ENCODE peak calls at places on chromosome 7, in eight cellular contexts. D is stomach, T is sigmoid colon, J is esophagus muscularis mucosa, N is prostate gland, K is spleen, V is K562, X is HCT116. R is an unnamed sample.

GRCh38 chr7:93232673-93233018 is 480 bp downstream of the VPS50 start:
- DNase-seq in K (no peak), X (no peak), V (peak; percentile 33), T (no peak), N (no peak), J (no peak), D (no peak), R (no peak)

GRCh38 chr7:3598855-3599254 is 297.8 kb downstream of the SDK1 start:
- DNase-seq in D (no peak), K (no peak), T (no peak), X (no peak), N (no peak), J (no peak), V (no peak), R (no peak)

GRCh38 chr7:561631-562393 is 42.2 kb upstream of the PDGFA start:
- DNase-seq in V (no peak), T (no peak), X (no peak), J (no peak), K (peak; percentile 87), D (no peak), N (no peak), R (peak; percentile 83)

GRCh38 chr7:150404785-150405583 is 25.9 kb downstream of the ZNF775 start:
- DNase-seq in V (peak; percentile 96), K (peak; percentile 96), T (peak; percentile 96), X (peak; percentile 60), N (peak; percentile 75), J (peak; percentile 96), D (peak; percentile 91), R (peak; percentile 89)

GRCh38 chr7:75563171-75563570 is 71.1 kb downstream of the SPDYE5 start:
- DNase-seq in D (no peak), X (no peak), T (no peak), K (no peak), N (no peak), V (no peak), J (no peak), R (no peak)

GRCh38 chr7:70836946-70837345 is 295.0 kb upstream of the GALNT17 start:
- DNase-seq in D (no peak), N (no peak), T (no peak), X (no peak), V (no peak), J (peak; percentile 85), K (no peak), R (no peak)

GRCh38 chr7:89681448-89681847 is 472.8 kb upstream of the STEAP1 start:
- DNase-seq in X (no peak), T (no peak), D (no peak), J (no peak), V (no peak), N (peak; percentile 4), K (no peak), R (no peak)

GRCh38 chr7:95840953-95841950 is 68.9 kb downstream of the DYNC1I1 start:
- DNase-seq in K (no peak), V (peak; percentile 46), D (no peak), J (no peak), T (no peak), N (no peak), X (peak; percentile 8), R (no peak)

GRCh38 chr7:114889646-114890285 is 32.1 kb upstream of the MDFIC start:
- DNase-seq in T (no peak), J (no peak), N (no peak), K (no peak), X (peak; percentile 97), V (no peak), D (no peak), R (no peak)

GRCh38 chr7:16695621-16696237 is 49.7 kb downstream of the BZW2 start:
- DNase-seq in K (no peak), T (no peak), V (peak; percentile 48), X (peak; percentile 48), D (peak; percentile 37), J (no peak), N (peak; percentile 51), R (no peak)

GRCh38 chr7:66894463-66895080 is 26.5 kb upstream of the TMEM248 start:
- DNase-seq in D (no peak), T (no peak), V (no peak), N (no peak), K (no peak), J (no peak), X (no peak), R (no peak)

GRCh38 chr7:135712796-135713195 is 15.2 kb downstream of the SLC13A4 start:
- DNase-seq in X (no peak), V (no peak), K (no peak), T (no peak), J (no peak), N (no peak), D (no peak), R (no peak)

GRCh38 chr7:157875230-157876179 is 538.7 kb downstream of the DNAJB6 start:
- DNase-seq in N (no peak), V (peak; percentile 68), K (peak; percentile 81), D (peak; percentile 57), T (no peak), X (peak; percentile 23), J (no peak), R (no peak)

GRCh38 chr7:70271617-70272081 is 673.4 kb downstream of the AUTS2 start:
- DNase-seq in T (no peak), D (no peak), J (no peak), V (no peak), K (no peak), N (peak; percentile 4), X (no peak), R (no peak)

GRCh38 chr7:801940-802364 is 30.3 kb upstream of the SUN1 start:
- DNase-seq in N (no peak), V (no peak), J (no peak), T (peak; percentile 88), X (no peak), K (peak; percentile 70), D (peak; percentile 76), R (peak; percentile 93)

GRCh38 chr7:97187067-97187466 is 69.6 kb downstream of the SDHAF3 start:
- DNase-seq in T (no peak), K (no peak), N (no peak), J (no peak), V (peak; percentile 43), D (no peak), X (no peak), R (no peak)

GRCh38 chr7:155667241-155667849 is 22.9 kb downstream of the RBM33 start:
- DNase-seq in K (no peak), J (no peak), N (no peak), D (no peak), X (no peak), V (no peak), T (no peak), R (no peak)
- TF ChIP-seq POLR2AphosphoS5 in K (no peak), J (no peak), N (no peak), D (no peak), X (no peak), V (no peak), T (no peak), R (no peak)

GRCh38 chr7:130932667-130933432 is 198.8 kb upstream of the KLF14 start:
- DNase-seq in X (no peak), N (no peak), J (peak; percentile 53), V (no peak), K (no peak), D (no peak), T (no peak), R (no peak)

GRCh38 chr7:130930710-130931109 is 196.7 kb upstream of the KLF14 start:
- DNase-seq in J (no peak), D (no peak), V (no peak), K (no peak), X (no peak), N (no peak), T (no peak), R (no peak)

GRCh38 chr7:130932088-130932487 is 198.1 kb upstream of the KLF14 start:
- DNase-seq in N (no peak), X (no peak), T (no peak), D (no peak), V (no peak), J (no peak), K (no peak), R (no peak)

GRCh38 chr7:130927564-130927963 is 193.6 kb upstream of the KLF14 start:
- DNase-seq in X (no peak), J (peak; percentile 70), N (no peak), D (no peak), K (no peak), V (no peak), T (no peak), R (no peak)

DNA sequence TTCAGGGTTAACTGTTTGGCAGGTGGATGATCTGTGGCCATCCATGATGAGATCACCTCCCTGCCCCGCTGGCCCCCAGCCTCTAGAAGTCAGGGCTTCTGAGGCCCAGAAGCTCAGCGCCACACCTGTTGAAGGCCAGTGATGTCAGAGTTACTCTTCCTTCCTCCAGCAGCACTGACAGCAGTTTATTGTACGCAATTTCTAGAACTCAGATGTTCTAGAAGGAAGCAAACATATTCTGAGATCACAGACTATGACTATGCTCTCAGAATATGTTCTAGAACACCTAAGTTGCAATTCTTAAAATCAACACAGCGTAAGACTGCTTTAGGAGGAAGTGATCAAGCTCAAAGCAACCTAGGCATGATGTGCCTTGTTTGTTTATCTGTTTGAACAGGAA is 196.3 kb upstream of the KLF14 start:
- DNase-seq in X (no peak), V (peak; percentile 36), N (no peak), T (no peak), D (no peak), J (peak; percentile 68), K (peak; percentile 88), R (no peak)
- TF ChIP-seq POLR2A in X (no peak), V (no peak), N (peak; percentile 27), T (no peak), D (no peak), J (no peak), K (no peak), R (no peak)

GRCh38 chr7:63087575-63088190 is 911.0 kb upstream of the ZNF722 start:
- DNase-seq in J (no peak), V (no peak), T (no peak), X (no peak), K (no peak), N (no peak), D (no peak), R (no peak)
- H3K4me1 ChIP-seq in J (no peaks in the 10 kb centered on the region), V (no peaks in the 10 kb centered on the region), T (no peaks in the 10 kb centered on the region), X (no peaks in the 10 kb centered on the region), K (no peaks in the 10 kb centered on the region), N (no peaks in the 10 kb centered on the region), D (no peaks in the 10 kb centered on the region), R (no peaks in the 10 kb centered on the region)

DNA sequence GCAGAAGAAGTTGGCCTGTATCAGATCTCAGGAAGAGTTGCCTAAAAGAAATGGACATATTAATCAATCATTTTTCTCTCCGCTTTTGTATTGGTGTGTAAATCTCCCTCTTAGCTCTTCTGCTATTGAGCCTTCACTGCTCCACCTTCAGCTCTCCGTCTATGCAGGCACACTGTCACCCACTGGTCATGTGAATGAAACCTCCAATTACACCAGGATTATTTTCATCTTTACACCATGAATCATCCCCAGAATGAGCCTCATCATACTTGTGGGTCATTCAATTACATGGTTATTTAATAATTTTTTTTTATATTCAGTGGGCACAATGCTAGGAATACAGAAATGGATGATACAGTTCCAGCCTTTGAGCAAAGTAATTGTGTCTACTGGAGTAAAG is 92.6 kb downstream of the LRRC4 start:
- DNase-seq in D (no peak), J (no peak), T (no peak), V (no peak), K (no peak), N (no peak), X (no peak), R (no peak)
- TF ChIP-seq POLR2AphosphoS5 in D (no peak), J (no peak), T (no peak), V (no peak), K (no peak), N (no peak), X (no peak), R (no peak)